ENCODE peak calls at places on chromosomes 3 and 15, in eight cellular contexts. One of them, this sample, is unnamed.

GRCh38 chr3:72523409-72524172 is 324.7 kb downstream of the SHQ1 start:
- DNase-seq in neuronal stem cell: no peak
- DNase-seq in activated CD4-positive, alpha-beta T cell treated with anti-CD3 and anti-CD28 coated beads, Interleukin-2, amount 50 U/mL, for 4 hours: no peak
- DNase-seq in left cardiac atrium: peak; percentile 46
- DNase-seq in progenitor cell of endocrine pancreas: no peak
- DNase-seq in HFFc6: no peak
- DNase-seq in KBM-7: peak; percentile 96
- DNase-seq in HuH-7: no peak
- DNase-seq in this sample: no peak

GRCh38 chr15:29270976-29271375 is 1.4 kb upstream of the NSMCE3 start:
- DNase-seq in HFFc6: peak; percentile 63
- DNase-seq in activated CD4-positive, alpha-beta T cell treated with anti-CD3 and anti-CD28 coated beads, Interleukin-2, amount 50 U/mL, for 4 hours: no peak
- DNase-seq in HuH-7: no peak
- DNase-seq in neuronal stem cell: no peak
- DNase-seq in left cardiac atrium: no peak
- DNase-seq in KBM-7: no peak
- DNase-seq in progenitor cell of endocrine pancreas: no peak
- DNase-seq in this sample: no peak

GRCh38 chr3:168531116-168531515 is 435.4 kb upstream of the GOLIM4 start:
- DNase-seq in activated CD4-positive, alpha-beta T cell treated with anti-CD3 and anti-CD28 coated beads, Interleukin-2, amount 50 U/mL, for 4 hours: no peak
- DNase-seq in HuH-7: no peak
- DNase-seq in progenitor cell of endocrine pancreas: no peak
- DNase-seq in KBM-7: no peak
- DNase-seq in left cardiac atrium: no peak
- DNase-seq in neuronal stem cell: peak; percentile 70
- DNase-seq in HFFc6: no peak
- DNase-seq in this sample: no peak

GRCh38 chr3:11624161-11624560 is 19.6 kb downstream of the VGLL4 start:
- DNase-seq in HuH-7: no peak
- DNase-seq in progenitor cell of endocrine pancreas: no peak
- DNase-seq in HFFc6: peak; percentile 26
- DNase-seq in neuronal stem cell: no peak
- DNase-seq in activated CD4-positive, alpha-beta T cell treated with anti-CD3 and anti-CD28 coated beads, Interleukin-2, amount 50 U/mL, for 4 hours: peak; percentile 59
- DNase-seq in KBM-7: no peak
- DNase-seq in left cardiac atrium: no peak
- DNase-seq in this sample: no peak

GRCh38 chr3:130894130-130894872 is 417 bp downstream of the ATP2C1 start:
- DNase-seq in progenitor cell of endocrine pancreas: peak; percentile 29
- DNase-seq in left cardiac atrium: peak; percentile 31
- DNase-seq in HFFc6: no peak
- DNase-seq in activated CD4-positive, alpha-beta T cell treated with anti-CD3 and anti-CD28 coated beads, Interleukin-2, amount 50 U/mL, for 4 hours: peak; percentile 15
- DNase-seq in neuronal stem cell: peak; percentile 57
- DNase-seq in KBM-7: peak; percentile 50
- DNase-seq in HuH-7: peak; percentile 32
- DNase-seq in this sample: peak; percentile 33

GRCh38 chr3:119343719-119344118 is 49.5 kb downstream of the ARHGAP31 start:
- DNase-seq in KBM-7: no peak
- DNase-seq in progenitor cell of endocrine pancreas: no peak
- DNase-seq in neuronal stem cell: no peak
- DNase-seq in activated CD4-positive, alpha-beta T cell treated with anti-CD3 and anti-CD28 coated beads, Interleukin-2, amount 50 U/mL, for 4 hours: no peak
- DNase-seq in HuH-7: no peak
- DNase-seq in HFFc6: no peak
- DNase-seq in left cardiac atrium: no peak
- DNase-seq in this sample: no peak

GRCh38 chr15:65066635-65067333 is 1.0 kb downstream of the RASL12 start:
- DNase-seq in progenitor cell of endocrine pancreas: no peak
- DNase-seq in HuH-7: no peak
- DNase-seq in KBM-7: no peak
- DNase-seq in neuronal stem cell: no peak
- DNase-seq in left cardiac atrium: no peak
- DNase-seq in activated CD4-positive, alpha-beta T cell treated with anti-CD3 and anti-CD28 coated beads, Interleukin-2, amount 50 U/mL, for 4 hours: no peak
- DNase-seq in HFFc6: no peak
- DNase-seq in this sample: no peak

GRCh38 chr3:55624238-55624637 is 137.1 kb upstream of the WNT5A start:
- DNase-seq in activated CD4-positive, alpha-beta T cell treated with anti-CD3 and anti-CD28 coated beads, Interleukin-2, amount 50 U/mL, for 4 hours: no peak
- DNase-seq in left cardiac atrium: no peak
- DNase-seq in KBM-7: no peak
- DNase-seq in progenitor cell of endocrine pancreas: no peak
- DNase-seq in neuronal stem cell: no peak
- DNase-seq in HuH-7: no peak
- DNase-seq in HFFc6: peak; percentile 52
- DNase-seq in this sample: peak; percentile 69

GRCh38 chr3:194112120-194113106 is 23.5 kb upstream of the HES1 start:
- DNase-seq in KBM-7: no peak
- DNase-seq in progenitor cell of endocrine pancreas: peak; percentile 61
- DNase-seq in neuronal stem cell: no peak
- DNase-seq in activated CD4-positive, alpha-beta T cell treated with anti-CD3 and anti-CD28 coated beads, Interleukin-2, amount 50 U/mL, for 4 hours: no peak
- DNase-seq in HFFc6: no peak
- DNase-seq in left cardiac atrium: no peak
- DNase-seq in HuH-7: peak; percentile 79
- DNase-seq in this sample: peak; percentile 85

GRCh38 chr3:46924921-46925584 is 47.5 kb downstream of the PTH1R start:
- DNase-seq in neuronal stem cell: no peak
- DNase-seq in activated CD4-positive, alpha-beta T cell treated with anti-CD3 and anti-CD28 coated beads, Interleukin-2, amount 50 U/mL, for 4 hours: no peak
- DNase-seq in HuH-7: no peak
- DNase-seq in left cardiac atrium: no peak
- DNase-seq in HFFc6: no peak
- DNase-seq in KBM-7: no peak
- DNase-seq in progenitor cell of endocrine pancreas: no peak
- DNase-seq in this sample: no peak

GRCh38 chr3:156742401-156742800 is 68.0 kb downstream of the TIPARP start:
- DNase-seq in left cardiac atrium: no peak
- DNase-seq in HFFc6: no peak
- DNase-seq in activated CD4-positive, alpha-beta T cell treated with anti-CD3 and anti-CD28 coated beads, Interleukin-2, amount 50 U/mL, for 4 hours: no peak
- DNase-seq in progenitor cell of endocrine pancreas: no peak
- DNase-seq in KBM-7: no peak
- DNase-seq in neuronal stem cell: no peak
- DNase-seq in HuH-7: no peak
- DNase-seq in this sample: no peak

GRCh38 chr3:69116897-69117296 is 5.5 kb downstream of the LMOD3 start:
- DNase-seq in progenitor cell of endocrine pancreas: no peak
- DNase-seq in HuH-7: no peak
- DNase-seq in HFFc6: no peak
- DNase-seq in KBM-7: no peak
- DNase-seq in activated CD4-positive, alpha-beta T cell treated with anti-CD3 and anti-CD28 coated beads, Interleukin-2, amount 50 U/mL, for 4 hours: no peak
- DNase-seq in left cardiac atrium: no peak
- DNase-seq in neuronal stem cell: no peak
- DNase-seq in this sample: no peak

GRCh38 chr15:94582368-94582767 is 351.0 kb downstream of the MCTP2 start:
- DNase-seq in HFFc6: no peak
- DNase-seq in left cardiac atrium: peak; percentile 35
- DNase-seq in neuronal stem cell: peak; percentile 46
- DNase-seq in HuH-7: peak; percentile 30
- DNase-seq in activated CD4-positive, alpha-beta T cell treated with anti-CD3 and anti-CD28 coated beads, Interleukin-2, amount 50 U/mL, for 4 hours: no peak
- DNase-seq in progenitor cell of endocrine pancreas: peak; percentile 28
- DNase-seq in KBM-7: peak; percentile 81
- DNase-seq in this sample: peak; percentile 62

GRCh38 chr15:57340673-57341259 is 35.5 kb upstream of the CGNL1 start:
- DNase-seq in activated CD4-positive, alpha-beta T cell treated with anti-CD3 and anti-CD28 coated beads, Interleukin-2, amount 50 U/mL, for 4 hours: peak; percentile 7
- DNase-seq in left cardiac atrium: peak; percentile 58
- DNase-seq in neuronal stem cell: peak; percentile 48
- DNase-seq in HFFc6: peak; percentile 11
- DNase-seq in progenitor cell of endocrine pancreas: peak; percentile 30
- DNase-seq in KBM-7: peak; percentile 65
- DNase-seq in HuH-7: peak; percentile 54
- DNase-seq in this sample: peak; percentile 56

GRCh38 chr15:22786868-22787698 is 639 bp downstream of the NIPA1 start:
- DNase-seq in progenitor cell of endocrine pancreas: peak; percentile 30
- DNase-seq in HuH-7: peak; percentile 30
- DNase-seq in activated CD4-positive, alpha-beta T cell treated with anti-CD3 and anti-CD28 coated beads, Interleukin-2, amount 50 U/mL, for 4 hours: no peak
- DNase-seq in HFFc6: no peak
- DNase-seq in neuronal stem cell: peak; percentile 35
- DNase-seq in left cardiac atrium: no peak
- DNase-seq in KBM-7: peak; percentile 49
- DNase-seq in this sample: peak; percentile 28

GRCh38 chr15:49688135-49688790 is 67.4 kb downstream of the DTWD1 start:
- DNase-seq in left cardiac atrium: no peak
- DNase-seq in KBM-7: no peak
- DNase-seq in activated CD4-positive, alpha-beta T cell treated with anti-CD3 and anti-CD28 coated beads, Interleukin-2, amount 50 U/mL, for 4 hours: no peak
- DNase-seq in progenitor cell of endocrine pancreas: no peak
- DNase-seq in neuronal stem cell: no peak
- DNase-seq in HuH-7: no peak
- DNase-seq in HFFc6: no peak
- DNase-seq in this sample: no peak

GRCh38 chr3:157130138-157130880 is 29.6 kb downstream of the CCNL1 start:
- DNase-seq in HFFc6: peak; percentile 57
- DNase-seq in left cardiac atrium: peak; percentile 73
- DNase-seq in KBM-7: peak; percentile 39
- DNase-seq in HuH-7: peak; percentile 58
- DNase-seq in activated CD4-positive, alpha-beta T cell treated with anti-CD3 and anti-CD28 coated beads, Interleukin-2, amount 50 U/mL, for 4 hours: peak; percentile 79
- DNase-seq in progenitor cell of endocrine pancreas: peak; percentile 57
- DNase-seq in neuronal stem cell: peak; percentile 71
- DNase-seq in this sample: peak; percentile 80

GRCh38 chr15:51171578-51171932 is 76.8 kb upstream of the TNFAIP8L3 start:
- DNase-seq in neuronal stem cell: no peak
- DNase-seq in left cardiac atrium: no peak
- DNase-seq in activated CD4-positive, alpha-beta T cell treated with anti-CD3 and anti-CD28 coated beads, Interleukin-2, amount 50 U/mL, for 4 hours: no peak
- DNase-seq in HuH-7: no peak
- DNase-seq in progenitor cell of endocrine pancreas: no peak
- DNase-seq in KBM-7: no peak
- DNase-seq in HFFc6: no peak
- DNase-seq in this sample: no peak

GRCh38 chr3:46423588-46423987 is 16.5 kb downstream of the CCRL2 start:
- DNase-seq in progenitor cell of endocrine pancreas: no peak
- DNase-seq in HuH-7: no peak
- DNase-seq in KBM-7: no peak
- DNase-seq in activated CD4-positive, alpha-beta T cell treated with anti-CD3 and anti-CD28 coated beads, Interleukin-2, amount 50 U/mL, for 4 hours: no peak
- DNase-seq in neuronal stem cell: no peak
- DNase-seq in left cardiac atrium: no peak
- DNase-seq in HFFc6: no peak
- DNase-seq in this sample: peak; percentile 97

GRCh38 chr15:93495799-93496637 is 407.0 kb upstream of the RGMA start:
- DNase-seq in neuronal stem cell: no peak
- DNase-seq in KBM-7: no peak
- DNase-seq in activated CD4-positive, alpha-beta T cell treated with anti-CD3 and anti-CD28 coated beads, Interleukin-2, amount 50 U/mL, for 4 hours: no peak
- DNase-seq in progenitor cell of endocrine pancreas: no peak
- DNase-seq in left cardiac atrium: no peak
- DNase-seq in HuH-7: no peak
- DNase-seq in HFFc6: no peak
- DNase-seq in this sample: no peak

GRCh38 chr3:71530903-71531535 is 52.5 kb downstream of the FOXP1 start:
- DNase-seq in neuronal stem cell: no peak
- DNase-seq in HFFc6: no peak
- DNase-seq in left cardiac atrium: no peak
- DNase-seq in progenitor cell of endocrine pancreas: no peak
- DNase-seq in HuH-7: no peak
- DNase-seq in KBM-7: no peak
- DNase-seq in activated CD4-positive, alpha-beta T cell treated with anti-CD3 and anti-CD28 coated beads, Interleukin-2, amount 50 U/mL, for 4 hours: no peak
- DNase-seq in this sample: no peak

GRCh38 chr3:11919390-11919789 is 72.7 kb upstream of the TAMM41 start:
- DNase-seq in KBM-7: no peak
- DNase-seq in neuronal stem cell: no peak
- DNase-seq in HFFc6: no peak
- DNase-seq in left cardiac atrium: no peak
- DNase-seq in activated CD4-positive, alpha-beta T cell treated with anti-CD3 and anti-CD28 coated beads, Interleukin-2, amount 50 U/mL, for 4 hours: no peak
- DNase-seq in HuH-7: no peak
- DNase-seq in progenitor cell of endocrine pancreas: no peak
- DNase-seq in this sample: no peak

GRCh38 chr3:109977903-109978302 is 640.6 kb upstream of the DPPA4 start:
- DNase-seq in left cardiac atrium: no peak
- DNase-seq in progenitor cell of endocrine pancreas: no peak
- DNase-seq in HFFc6: no peak
- DNase-seq in KBM-7: no peak
- DNase-seq in HuH-7: no peak
- DNase-seq in activated CD4-positive, alpha-beta T cell treated with anti-CD3 and anti-CD28 coated beads, Interleukin-2, amount 50 U/mL, for 4 hours: no peak
- DNase-seq in neuronal stem cell: no peak
- DNase-seq in this sample: no peak

GRCh38 chr15:31871159-31871886 is 159.0 kb upstream of the CHRNA7 start:
- DNase-seq in HuH-7: no peak
- DNase-seq in progenitor cell of endocrine pancreas: no peak
- DNase-seq in left cardiac atrium: no peak
- DNase-seq in HFFc6: no peak
- DNase-seq in neuronal stem cell: no peak
- DNase-seq in KBM-7: no peak
- DNase-seq in activated CD4-positive, alpha-beta T cell treated with anti-CD3 and anti-CD28 coated beads, Interleukin-2, amount 50 U/mL, for 4 hours: no peak
- DNase-seq in this sample: no peak

GRCh38 chr3:112908252-112908651 is 61.6 kb upstream of the CD200R1L start:
- DNase-seq in neuronal stem cell: no peak
- DNase-seq in progenitor cell of endocrine pancreas: no peak
- DNase-seq in KBM-7: no peak
- DNase-seq in activated CD4-positive, alpha-beta T cell treated with anti-CD3 and anti-CD28 coated beads, Interleukin-2, amount 50 U/mL, for 4 hours: no peak
- DNase-seq in HuH-7: no peak
- DNase-seq in HFFc6: no peak
- DNase-seq in left cardiac atrium: no peak
- DNase-seq in this sample: no peak

GRCh38 chr3:70090322-70090913 is 90.9 kb downstream of the SAMMSON start:
- DNase-seq in neuronal stem cell: no peak
- DNase-seq in activated CD4-positive, alpha-beta T cell treated with anti-CD3 and anti-CD28 coated beads, Interleukin-2, amount 50 U/mL, for 4 hours: no peak
- DNase-seq in HuH-7: peak; percentile 1
- DNase-seq in HFFc6: peak; percentile 16
- DNase-seq in progenitor cell of endocrine pancreas: no peak
- DNase-seq in KBM-7: peak; percentile 4
- DNase-seq in left cardiac atrium: no peak
- DNase-seq in this sample: peak; percentile 30

GRCh38 chr3:54083901-54084300 is 38.5 kb upstream of the CACNA2D3 start:
- DNase-seq in KBM-7: no peak
- DNase-seq in activated CD4-positive, alpha-beta T cell treated with anti-CD3 and anti-CD28 coated beads, Interleukin-2, amount 50 U/mL, for 4 hours: no peak
- DNase-seq in left cardiac atrium: no peak
- DNase-seq in HuH-7: no peak
- DNase-seq in neuronal stem cell: no peak
- DNase-seq in progenitor cell of endocrine pancreas: no peak
- DNase-seq in HFFc6: no peak
- DNase-seq in this sample: no peak

GRCh38 chr3:152909180-152909883 is 74.4 kb downstream of the P2RY1 start:
- DNase-seq in KBM-7: peak; percentile 28
- DNase-seq in left cardiac atrium: peak; percentile 22
- DNase-seq in HuH-7: no peak
- DNase-seq in activated CD4-positive, alpha-beta T cell treated with anti-CD3 and anti-CD28 coated beads, Interleukin-2, amount 50 U/mL, for 4 hours: no peak
- DNase-seq in progenitor cell of endocrine pancreas: no peak
- DNase-seq in neuronal stem cell: no peak
- DNase-seq in HFFc6: no peak
- DNase-seq in this sample: peak; percentile 18

GRCh38 chr15:83380682-83381081 is 66.5 kb upstream of the SH3GL3 start:
- DNase-seq in HuH-7: peak; percentile 64
- DNase-seq in progenitor cell of endocrine pancreas: peak; percentile 28
- DNase-seq in KBM-7: peak; percentile 51
- DNase-seq in activated CD4-positive, alpha-beta T cell treated with anti-CD3 and anti-CD28 coated beads, Interleukin-2, amount 50 U/mL, for 4 hours: no peak
- DNase-seq in HFFc6: peak; percentile 43
- DNase-seq in left cardiac atrium: peak; percentile 31
- DNase-seq in neuronal stem cell: no peak
- DNase-seq in this sample: peak; percentile 79

GRCh38 chr15:75712668-75713337 is at the start of gene CSPG4:
- DNase-seq in HuH-7: peak; percentile 83
- DNase-seq in KBM-7: no peak
- DNase-seq in progenitor cell of endocrine pancreas: no peak
- DNase-seq in HFFc6: peak; percentile 35
- DNase-seq in activated CD4-positive, alpha-beta T cell treated with anti-CD3 and anti-CD28 coated beads, Interleukin-2, amount 50 U/mL, for 4 hours: no peak
- DNase-seq in left cardiac atrium: peak; percentile 78
- DNase-seq in neuronal stem cell: no peak
- DNase-seq in this sample: no peak

GRCh38 chr3:194043516-194043915 is 92.4 kb upstream of the HES1 start:
- DNase-seq in HFFc6: peak; percentile 49
- DNase-seq in KBM-7: no peak
- DNase-seq in progenitor cell of endocrine pancreas: no peak
- DNase-seq in neuronal stem cell: no peak
- DNase-seq in activated CD4-positive, alpha-beta T cell treated with anti-CD3 and anti-CD28 coated beads, Interleukin-2, amount 50 U/mL, for 4 hours: no peak
- DNase-seq in left cardiac atrium: no peak
- DNase-seq in HuH-7: no peak
- DNase-seq in this sample: peak; percentile 23

GRCh38 chr15:89034305-89034704 is 54.0 kb upstream of the ABHD2 start:
- DNase-seq in HFFc6: no peak
- DNase-seq in activated CD4-positive, alpha-beta T cell treated with anti-CD3 and anti-CD28 coated beads, Interleukin-2, amount 50 U/mL, for 4 hours: no peak
- DNase-seq in progenitor cell of endocrine pancreas: no peak
- DNase-seq in neuronal stem cell: no peak
- DNase-seq in KBM-7: peak; percentile 55
- DNase-seq in HuH-7: peak; percentile 53
- DNase-seq in left cardiac atrium: no peak
- DNase-seq in this sample: peak; percentile 33

GRCh38 chr15:44811347-44811746 is 75.0 kb downstream of the TRIM69 start:
- DNase-seq in progenitor cell of endocrine pancreas: no peak
- DNase-seq in left cardiac atrium: no peak
- DNase-seq in neuronal stem cell: no peak
- DNase-seq in HuH-7: no peak
- DNase-seq in HFFc6: no peak
- DNase-seq in KBM-7: no peak
- DNase-seq in activated CD4-positive, alpha-beta T cell treated with anti-CD3 and anti-CD28 coated beads, Interleukin-2, amount 50 U/mL, for 4 hours: no peak
- DNase-seq in this sample: peak; percentile 8